ENCODE peak calls at places on chromosome 17, in eight cellular contexts. Y is CD4-positive, alpha-beta memory T cell; D is fibroblast of the aortic adventitia; Q is lower lobe of right lung; K is SK-N-SH; F is Caco-2; I is ovary; J is CD8-positive, alpha-beta T cell. O is an unnamed sample.

GRCh38 chr17:29661220-29661619 is 38.5 kb upstream of the CORO6 start:
- DNase-seq in D (no peak), F (no peak), Q (no peak), I (no peak), Y (no peak), K (no peak), J (no peak), O (no peak)

GRCh38 chr17:77045441-77046041 is 95.2 kb upstream of the SEC14L1 start:
- DNase-seq in K (no peak), Q (no peak), F (no peak), Y (no peak), D (peak), J (no peak), I (no peak), O (no peak)

GRCh38 chr17:70552230-70552981 is 383.1 kb downstream of the KCNJ2 start:
- DNase-seq in I (peak), Q (no peak), J (no peak), K (peak), Y (no peak), F (no peak), D (peak), O (peak)

GRCh38 chr17:48051706-48052486 is 3.7 kb downstream of the NFE2L1 start:
- DNase-seq in Y (no peak), I (peak), K (no peak), F (no peak), Q (no peak), D (peak), J (no peak), O (peak)

GRCh38 chr17:68424861-68425260 is 32.4 kb downstream of the WIPI1 start:
- DNase-seq in J (no peak), Y (no peak), K (no peak), D (no peak), I (no peak), Q (peak), F (peak), O (no peak)

GRCh38 chr17:46020023-46020735 is 21.1 kb downstream of the STH start:
- DNase-seq in D (no peak), Q (no peak), F (no peak), I (no peak), Y (peak), J (peak), K (no peak), O (no peak)

GRCh38 chr17:10600551-10600950 is 51.1 kb upstream of the MYH2 start:
- DNase-seq in K (no peak), F (no peak), D (peak), Y (no peak), J (no peak), Q (no peak), I (no peak), O (peak)

GRCh38 chr17:48961516-48962233 is 6.7 kb downstream of the GIP start:
- DNase-seq in J (no peak), F (peak), K (no peak), D (peak), Q (no peak), Y (no peak), I (no peak), O (peak)

GRCh38 chr17:18026408-18026776 is 12.6 kb downstream of the ATPAF2 start:
- DNase-seq in Y (no peak), I (no peak), K (peak), J (peak), F (no peak), Q (no peak), D (peak), O (no peak)

GRCh38 chr17:40373324-40373723 is 8.8 kb upstream of the GJD3 start:
- DNase-seq in Y (no peak), K (no peak), Q (no peak), F (no peak), I (no peak), D (peak), J (no peak), O (peak)

GRCh38 chr17:74391771-74392170 is 24.5 kb downstream of the GPR142 start:
- DNase-seq in Q (no peak), J (no peak), I (no peak), F (no peak), D (no peak), K (no peak), Y (no peak), O (no peak)

GRCh38 chr17:17114592-17115225 is 72.5 kb downstream of the MPRIP start:
- DNase-seq in I (no peak), Q (no peak), F (no peak), Y (no peak), D (no peak), J (no peak), K (no peak), O (no peak)

DNA sequence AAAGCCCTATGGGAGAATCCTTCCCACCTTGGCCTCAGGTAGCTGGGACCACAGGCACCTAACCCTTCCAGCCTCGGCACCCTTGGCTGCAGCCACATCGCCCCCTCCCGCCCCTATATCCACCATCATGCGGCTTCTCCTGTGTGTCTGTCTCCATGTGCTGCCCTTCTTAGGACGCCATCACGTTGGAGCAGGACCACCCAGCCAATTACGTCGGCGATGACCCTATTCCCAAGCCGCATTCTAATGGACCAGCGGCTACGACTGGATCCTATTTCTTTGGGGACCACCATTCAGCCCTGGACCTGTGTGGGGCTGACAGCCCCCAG is 3.3 kb upstream of the CCDC57 start:
- DNase-seq in Y (no peak), Q (no peak), D (no peak), K (peak), F (no peak), J (no peak), I (no peak), O (no peak)
- H3K4me3 ChIP-seq in Y (no peak), Q (no peak), D (no peak), K (no peak), F (no peak), J (no peak), I (no peak), O (no peak)

DNA sequence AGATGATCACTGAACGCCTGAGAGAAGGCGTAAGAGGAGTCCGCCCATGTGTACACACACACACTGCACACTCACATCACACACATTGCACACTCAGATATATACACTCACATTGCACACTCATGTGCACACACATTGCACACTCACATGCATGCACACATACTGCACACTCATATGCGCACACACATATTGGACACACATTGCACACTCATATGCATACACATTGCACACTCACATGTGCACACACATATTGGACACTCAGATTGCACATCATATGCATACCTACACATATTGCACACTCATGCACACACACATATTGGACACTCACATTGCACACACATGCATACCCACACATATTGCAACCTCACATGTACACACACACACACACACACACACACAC is 163.2 kb downstream of the WSCD1 start:
- DNase-seq in Q (no peak), K (no peak), I (no peak), Y (no peak), J (no peak), D (no peak), F (no peak), O (no peak)
- H3K4me3 ChIP-seq in Q (no peak), K (no peak), I (no peak), Y (no peak), J (no peak), D (no peak), F (no peak), O (no peak)

DNA sequence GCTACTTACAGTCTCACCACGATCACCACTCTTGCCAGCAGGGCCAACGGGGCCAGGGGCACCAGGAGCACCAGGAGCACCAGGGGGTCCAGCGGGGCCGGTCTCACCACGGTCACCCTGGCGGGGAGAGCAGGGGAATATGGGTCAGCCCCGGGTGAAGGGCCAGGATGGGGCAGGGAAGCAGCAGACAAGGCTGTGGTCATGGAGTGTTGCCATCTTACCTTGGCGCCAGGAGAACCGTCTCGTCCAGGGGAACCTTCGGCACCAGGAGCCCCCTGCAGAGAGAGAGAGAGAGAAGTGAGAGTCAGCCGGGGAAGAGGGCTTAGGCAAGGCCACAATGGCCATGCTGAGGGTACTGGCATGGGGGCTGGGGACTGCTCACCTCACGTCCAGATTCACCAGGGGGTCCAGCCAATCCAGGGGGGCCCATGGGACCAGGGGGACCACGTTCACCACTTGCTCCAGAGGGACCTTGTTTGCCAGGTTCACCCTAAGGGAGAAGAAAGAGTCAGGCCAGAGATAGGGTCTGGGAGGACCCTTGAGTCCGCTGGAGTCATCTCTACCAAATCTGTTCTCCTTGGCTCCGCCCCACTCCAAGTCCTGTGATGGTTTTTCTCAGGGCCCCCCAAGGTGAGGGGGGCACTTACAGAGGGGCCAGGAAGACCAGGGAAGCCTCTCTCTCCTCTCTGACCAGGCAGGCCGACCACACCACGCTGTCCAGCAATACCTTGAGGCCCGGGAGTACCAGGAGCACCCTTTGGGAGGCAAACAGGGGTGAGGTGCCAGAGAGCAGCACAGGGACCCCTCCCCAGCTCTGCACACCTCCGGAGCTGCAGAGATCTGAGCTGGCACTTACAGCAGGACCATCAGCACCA is 12.7 kb downstream of the COL1A1 start:
- DNase-seq in J (no peak), D (peak), F (no peak), I (no peak), K (no peak), Q (no peak), Y (no peak), O (no peak)
- H3K4me3 ChIP-seq in J (no peak), D (peak), F (no peak), I (no peak), K (no peak), Q (no peak), Y (no peak), O (no peak)

GRCh38 chr17:58047751-58048150 is 35.5 kb upstream of the DYNLL2 start:
- DNase-seq in J (no peak), D (peak), K (peak), Q (no peak), F (no peak), Y (no peak), I (no peak), O (no peak)
- H3K4me3 ChIP-seq in J (no peak), D (no peak), K (no peak), Q (no peak), F (no peak), Y (no peak), I (no peak), O (no peak)

GRCh38 chr17:58527306-58527705 is 12.9 kb upstream of the MTMR4 start:
- DNase-seq in J (no peak), F (no peak), Y (no peak), D (no peak), Q (no peak), K (no peak), I (no peak), O (no peak)
- H3K4me3 ChIP-seq in J (no peak), F (no peak), Y (no peak), D (no peak), Q (peak), K (no peak), I (no peak), O (no peak)

GRCh38 chr17:75776399-75777242 is 8.0 kb upstream of the UNK start:
- DNase-seq in I (no peak), Q (no peak), D (peak), Y (peak), K (no peak), F (no peak), J (peak), O (no peak)
- H3K4me3 ChIP-seq in I (peak), Q (peak), D (peak), Y (no peak), K (peak), F (no peak), J (peak), O (no peak)

DNA sequence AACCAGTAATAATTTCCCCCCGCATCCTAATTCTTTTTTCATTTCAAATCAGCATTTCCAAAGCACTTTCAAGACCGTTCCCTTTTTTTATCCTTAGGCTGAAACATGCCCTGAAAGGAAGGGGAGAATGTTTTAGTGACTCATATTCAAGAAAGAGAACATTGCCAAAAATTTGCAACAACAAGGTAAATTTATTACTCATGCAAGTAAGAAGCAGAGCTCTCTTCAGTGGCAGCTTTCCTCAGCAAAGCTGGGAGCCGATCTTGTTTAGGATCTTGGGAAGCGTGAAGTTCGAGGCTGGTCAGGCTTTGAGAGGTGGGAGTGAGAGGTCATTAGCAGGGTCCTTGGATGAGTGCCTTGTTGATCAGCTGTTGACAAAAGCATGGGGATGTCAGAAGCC is 129.5 kb downstream of the PRKCA start:
- DNase-seq in J (no peak), D (peak), K (no peak), F (no peak), Q (no peak), I (no peak), Y (no peak), O (peak)
- H3K4me3 ChIP-seq in J (no peak), D (peak), K (peak), F (no peak), Q (no peak), I (no peak), Y (no peak), O (no peak)

GRCh38 chr17:58630883-58631522 is 60.8 kb downstream of the TEX14 start:
- DNase-seq in D (no peak), F (peak), I (peak), K (no peak), Q (peak), Y (no peak), J (no peak), O (no peak)
- H3K4me3 ChIP-seq in D (peak), F (no peak), I (peak), K (no peak), Q (peak), Y (no peak), J (peak), O (no peak)

GRCh38 chr17:1039511-1040215 is 42.7 kb downstream of the TIMM22 start:
- DNase-seq in K (no peak), D (no peak), Q (peak), Y (no peak), J (no peak), I (peak), F (no peak), O (no peak)
- H3K4me3 ChIP-seq in K (no peak), D (no peak), Q (peak), Y (no peak), J (no peak), I (no peak), F (no peak), O (no peak)

O was measured in cardiac muscle cell.